ENCODE peak calls at places on chromosome 20, in six cellular contexts. Q, G, P, J, L and S are unnamed samples.

GRCh38 chr20:57749131-57749690 is 39.4 kb upstream of the PMEPA1 start:
- DNase-seq in G (no peak), J (no peak), L (no peak), Q (no peak), P (no peak), S (no peak)

GRCh38 chr20:10469599-10469998 is 34.5 kb downstream of the SLX4IP start:
- DNase-seq in J (peak), Q (peak), L (no peak), P (peak), G (peak), S (peak)

GRCh38 chr20:50136822-50137599 is 16.5 kb downstream of the PEDS1 start:
- DNase-seq in P (no peak), G (no peak), L (no peak), J (no peak), Q (no peak), S (no peak)

GRCh38 chr20:39885975-39886649 is 802.9 kb downstream of the MAFB start:
- DNase-seq in P (peak), Q (peak), G (no peak), L (no peak), J (peak), S (peak)

GRCh38 chr20:59039233-59039632 is 3.4 kb downstream of the PRELID3B start:
- DNase-seq in L (no peak), Q (no peak), G (no peak), P (no peak), J (no peak), S (no peak)

GRCh38 chr20:48586728-48587127 is 241.1 kb downstream of the PREX1 start:
- DNase-seq in P (no peak), Q (no peak), G (no peak), L (no peak), J (no peak), S (no peak)

GRCh38 chr20:26163890-26164289 is 467.2 kb upstream of the ZNF337 start:
- DNase-seq in P (no peak), J (no peak), Q (no peak), L (no peak), G (no peak), S (no peak)

GRCh38 chr20:53875452-53875851 is 194.9 kb downstream of the BCAS1 start:
- DNase-seq in P (no peak), Q (no peak), L (no peak), G (no peak), J (no peak), S (peak)

GRCh38 chr20:19735446-19735845 is 22.6 kb upstream of the RIN2 start:
- DNase-seq in P (no peak), L (peak), G (no peak), Q (peak), J (peak), S (no peak)

GRCh38 chr20:19376451-19376971 is 164.1 kb downstream of the SLC24A3 start:
- DNase-seq in P (no peak), J (no peak), L (no peak), Q (no peak), G (no peak), S (no peak)

GRCh38 chr20:47578543-47578942 is 76.9 kb downstream of the NCOA3 start:
- DNase-seq in Q (no peak), L (no peak), G (no peak), P (no peak), J (no peak), S (no peak)

GRCh38 chr20:35002426-35003210 is 47.0 kb downstream of the MYH7B start:
- DNase-seq in Q (no peak), G (no peak), P (no peak), L (no peak), J (no peak), S (no peak)

GRCh38 chr20:60283281-60283680 is 325.1 kb downstream of the CDH26 start:
- DNase-seq in P (no peak), L (no peak), G (no peak), J (no peak), Q (no peak), S (no peak)

GRCh38 chr20:54208492-54209044 is 681 bp downstream of the PFDN4 start:
- DNase-seq in J (peak), L (no peak), P (no peak), Q (peak), G (peak), S (peak)

GRCh38 chr20:16395366-16395765 is 177.9 kb downstream of the KIF16B start:
- DNase-seq in J (no peak), L (no peak), G (no peak), P (no peak), Q (no peak), S (no peak)

GRCh38 chr20:23136893-23137745 is 51.0 kb upstream of the CD93 start:
- DNase-seq in J (no peak), L (no peak), Q (no peak), P (no peak), G (peak), S (no peak)

GRCh38 chr20:38880952-38881735 is 45.1 kb upstream of the FAM83D start:
- DNase-seq in G (no peak), L (no peak), P (no peak), J (no peak), Q (no peak), S (no peak)

GRCh38 chr20:24049081-24049480 is 60.5 kb upstream of the GGTLC1 start:
- DNase-seq in P (no peak), G (no peak), L (no peak), Q (no peak), J (no peak), S (no peak)

GRCh38 chr20:57211949-57212889 is 54.2 kb downstream of the BMP7 start:
- DNase-seq in J (no peak), P (peak), L (no peak), G (no peak), Q (peak), S (no peak)

GRCh38 chr20:20837574-20838021 is 125.2 kb upstream of the RALGAPA2 start:
- DNase-seq in J (peak), Q (peak), P (no peak), G (peak), L (no peak), S (no peak)

GRCh38 chr20:11852801-11853200 is 64.9 kb upstream of the BTBD3 start:
- DNase-seq in Q (no peak), G (no peak), L (no peak), P (no peak), J (no peak), S (no peak)

GRCh38 chr20:37383229-37383989 is 37.5 kb downstream of the SRC start:
- DNase-seq in J (peak), Q (no peak), L (no peak), P (no peak), G (no peak), S (no peak)

GRCh38 chr20:11826334-11826733 is 91.4 kb upstream of the BTBD3 start:
- DNase-seq in J (no peak), G (no peak), L (no peak), Q (no peak), P (no peak), S (no peak)

GRCh38 chr20:21505810-21506530 is 7.9 kb downstream of the NKX2-2 start:
- DNase-seq in G (peak), J (peak), P (no peak), Q (no peak), L (no peak), S (peak)

GRCh38 chr20:40325006-40325563 is 364.0 kb downstream of the MAFB start:
- DNase-seq in J (no peak), L (no peak), P (no peak), Q (no peak), G (no peak), S (no peak)

GRCh38 chr20:1934578-1935573 is 39.7 kb downstream of the SIRPA start:
- DNase-seq in J (peak), Q (no peak), P (no peak), G (no peak), L (no peak), S (peak)

GRCh38 chr20:48776306-48776705 is 51.5 kb downstream of the PREX1 start:
- DNase-seq in Q (no peak), J (peak), L (no peak), P (no peak), G (no peak), S (no peak)

GRCh38 chr20:13525225-13525940 is 113.3 kb downstream of the TASP1 start:
- DNase-seq in P (no peak), Q (peak), L (no peak), J (no peak), G (no peak), S (no peak)
- TF ChIP-seq GABPA in P (no peak), Q (no peak), L (no peak), J (no peak), G (no peak), S (no peak)

GRCh38 chr20:32859961-32860360 is 1.2 kb downstream of the EFCAB8 start:
- DNase-seq in G (no peak), J (no peak), L (no peak), Q (no peak), P (no peak), S (no peak)

GRCh38 chr20:32855387-32855786 is 3.3 kb upstream of the EFCAB8 start:
- DNase-seq in L (no peak), Q (no peak), J (no peak), P (no peak), G (no peak), S (no peak)

GRCh38 chr20:32858873-32859372 is at the start of gene EFCAB8:
- DNase-seq in J (no peak), P (no peak), L (no peak), Q (no peak), G (peak), S (no peak)

GRCh38 chr20:32861446-32861845 is 2.7 kb downstream of the EFCAB8 start:
- DNase-seq in G (no peak), L (no peak), Q (no peak), J (no peak), P (no peak), S (no peak)

GRCh38 chr20:32858189-32858588 is 534 bp upstream of the EFCAB8 start:
- DNase-seq in L (no peak), J (no peak), G (no peak), Q (no peak), P (no peak), S (no peak)
- H3K27ac ChIP-seq in L (no peak), J (no peak), G (no peak), Q (no peak), P (no peak), S (no peak)

GRCh38 chr20:650281-650680 is 2.7 kb downstream of the SRXN1 start:
- DNase-seq in Q (no peak), P (no peak), J (no peak), L (no peak), G (no peak), S (no peak)

GRCh38 chr20:651713-652610 is 1.0 kb downstream of the SRXN1 start:
- DNase-seq in P (no peak), L (no peak), Q (no peak), J (no peak), G (peak), S (peak)

GRCh38 chr20:653110-653589 is at the start of gene SRXN1:
- DNase-seq in J (peak), P (peak), L (peak), G (peak), Q (peak), S (peak)

GRCh38 chr20:652611-653109 is 340 bp downstream of the SRXN1 start:
- DNase-seq in L (no peak), G (no peak), Q (no peak), J (no peak), P (no peak), S (no peak)

DNA sequence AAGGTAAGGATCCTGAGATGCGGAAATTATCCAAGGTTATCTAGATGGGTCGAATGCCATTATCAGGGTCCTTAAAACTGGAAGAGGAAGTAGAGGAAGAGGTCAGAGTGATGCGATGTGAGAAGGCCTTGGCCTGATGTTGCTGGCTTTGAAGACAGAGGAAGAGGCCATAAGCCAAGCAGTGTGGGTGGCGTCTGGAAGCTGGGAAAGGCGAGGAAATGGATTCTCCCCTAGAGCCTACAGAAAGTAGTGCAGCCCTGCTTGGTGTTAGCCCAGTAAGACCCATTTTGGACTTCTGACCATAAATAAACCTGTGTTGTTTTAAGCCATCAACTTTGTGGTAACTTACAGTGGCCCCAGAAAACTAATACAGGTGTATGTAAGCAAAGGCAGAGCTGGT is 2.0 kb downstream of the SRXN1 start:
- DNase-seq in J (no peak), P (no peak), G (no peak), L (no peak), Q (no peak), S (no peak)
- H3K4me3 ChIP-seq in J (no peak), P (no peak), G (no peak), L (no peak), Q (no peak), S (no peak)

GRCh38 chr20:63690001-63690897 is 6.2 kb upstream of the TNFRSF6B start:
- DNase-seq in J (no peak), Q (no peak), P (no peak), G (no peak), L (no peak), S (no peak)

GRCh38 chr20:63689046-63690000 is 7.1 kb upstream of the TNFRSF6B start:
- DNase-seq in J (no peak), L (no peak), Q (no peak), P (no peak), G (no peak), S (no peak)

GRCh38 chr20:63686492-63687321 is 9.7 kb upstream of the TNFRSF6B start:
- DNase-seq in Q (no peak), J (no peak), G (peak), P (no peak), L (no peak), S (no peak)

GRCh38 chr20:63687419-63688233 is 8.8 kb upstream of the TNFRSF6B start:
- DNase-seq in L (no peak), P (no peak), J (no peak), Q (no peak), G (no peak), S (no peak)

DNA sequence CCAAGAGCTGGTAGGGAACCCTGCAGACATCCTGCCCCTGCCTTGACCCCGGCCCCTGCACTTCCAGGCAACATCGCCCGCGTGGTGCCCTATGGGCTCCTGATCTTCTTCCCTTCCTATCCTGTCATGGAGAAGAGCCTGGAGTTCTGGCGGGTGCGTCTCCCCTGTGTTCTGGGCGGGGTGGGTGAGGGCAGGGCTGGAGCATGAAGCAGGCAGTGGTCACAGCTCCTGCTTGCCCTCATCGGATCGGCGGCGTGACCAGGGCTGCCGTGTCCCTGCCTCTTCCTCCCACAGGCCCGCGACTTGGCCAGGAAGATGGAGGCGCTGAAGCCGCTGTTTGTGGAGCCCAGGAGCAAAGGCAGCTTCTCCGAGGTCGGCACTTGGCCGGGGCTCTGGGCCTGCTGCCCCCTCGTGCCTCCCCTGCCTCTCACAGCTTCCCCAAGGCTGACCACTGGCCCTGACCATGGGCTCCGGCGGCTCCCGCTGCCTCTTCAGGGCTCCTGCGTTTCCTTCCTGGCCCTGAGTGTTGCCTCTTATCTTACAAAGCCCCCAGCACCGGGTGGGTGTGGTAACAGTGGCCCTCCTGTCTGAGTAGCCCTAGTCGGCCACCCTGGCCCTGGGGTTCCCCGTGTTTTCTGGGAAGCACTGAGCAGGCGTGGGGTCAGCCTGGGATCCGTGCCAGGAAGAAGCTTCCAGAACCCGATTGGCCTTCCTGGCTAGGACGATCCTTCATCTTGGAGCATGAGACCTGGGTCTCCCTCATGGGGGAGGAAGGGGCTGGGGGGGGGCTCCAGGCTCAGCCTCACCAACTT is 8.0 kb upstream of the TNFRSF6B start:
- DNase-seq in L (no peak), Q (no peak), J (no peak), G (peak), P (no peak), S (no peak)
- TF ChIP-seq GABPA in L (no peak), Q (no peak), J (no peak), G (no peak), P (no peak), S (no peak)

GRCh38 chr20:6709865-6710595 is 57.5 kb upstream of the BMP2 start:
- DNase-seq in G (no peak), Q (peak), J (no peak), P (no peak), L (no peak), S (no peak)
- H3K27ac ChIP-seq in G (no peak), Q (no peak), J (no peak), P (no peak), L (no peak), S (no peak)

DNA sequence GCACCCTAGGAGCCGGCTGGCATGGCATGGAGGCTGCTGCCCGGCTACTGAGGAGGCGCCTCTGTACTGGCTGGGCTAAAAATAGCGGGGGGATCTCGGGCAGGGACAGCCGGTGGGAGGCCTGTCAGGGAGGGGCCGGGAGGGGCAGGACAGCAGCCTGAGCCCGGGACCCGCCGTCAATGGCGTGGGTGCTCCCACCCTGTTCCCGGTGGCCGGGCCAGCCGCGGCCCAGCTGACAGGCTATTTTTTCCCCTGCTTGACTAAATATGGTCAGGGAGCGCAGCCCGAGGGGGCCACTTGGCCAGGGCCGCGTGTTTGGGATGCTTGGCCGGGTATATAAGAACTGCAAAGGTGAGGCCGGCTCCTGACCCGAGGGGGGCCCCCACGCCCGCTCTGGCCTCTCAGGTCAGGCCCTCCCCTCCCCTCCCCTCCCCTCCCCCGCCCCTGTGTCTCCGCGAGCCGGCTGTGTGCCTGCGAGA is 74.3 kb upstream of the GATA5 start:
- DNase-seq in J (no peak), P (no peak), L (no peak), G (no peak), Q (no peak), S (no peak)
- H3K4me3 ChIP-seq in J (no peak), P (peak), L (no peak), G (no peak), Q (no peak), S (no peak)

GRCh38 chr20:4869290-4870193 is 131.8 kb downstream of the SLC23A2 start:
- DNase-seq in J (no peak), G (no peak), L (no peak), P (no peak), Q (no peak), S (no peak)
- TF ChIP-seq GABPA in J (no peak), G (no peak), L (no peak), P (no peak), Q (no peak), S (no peak)

DNA sequence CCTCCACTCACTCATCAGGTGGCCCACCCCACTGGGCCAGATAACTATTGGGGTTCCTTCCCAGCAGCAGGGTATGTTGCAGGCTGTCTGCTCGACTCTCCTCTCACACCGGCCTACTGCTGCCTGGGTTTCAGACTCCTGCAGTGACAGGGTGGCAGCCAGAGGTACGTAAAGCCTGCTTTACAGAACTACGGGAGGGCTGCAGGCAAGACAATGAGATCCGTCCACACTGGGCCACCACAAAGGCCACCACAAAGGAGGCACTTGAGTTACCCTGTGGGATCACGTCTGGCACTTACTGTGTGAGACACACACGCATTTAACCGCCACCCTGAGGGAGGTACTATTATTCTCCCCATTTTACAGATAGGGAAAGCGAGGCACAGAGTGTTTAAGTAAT is 78.5 kb downstream of the NFATC2 start:
- DNase-seq in G (no peak), J (no peak), P (no peak), L (no peak), Q (no peak), S (no peak)
- H3K27ac ChIP-seq in G (no peak), J (no peak), P (no peak), L (no peak), Q (no peak), S (peak)

GRCh38 chr20:44218441-44218840 is 7.9 kb upstream of the OSER1 start:
- DNase-seq in J (no peak), G (no peak), Q (no peak), P (no peak), L (no peak), S (no peak)

GRCh38 chr20:44217342-44218092 is 6.9 kb upstream of the OSER1 start:
- DNase-seq in J (peak), Q (peak), G (peak), P (peak), L (no peak), S (no peak)

GRCh38 chr20:44221368-44221767 is 10.8 kb upstream of the OSER1 start:
- DNase-seq in L (no peak), Q (no peak), J (no peak), P (no peak), G (no peak), S (no peak)

GRCh38 chr20:44219791-44220190 is 9.2 kb upstream of the OSER1 start:
- DNase-seq in J (no peak), L (no peak), G (no peak), Q (no peak), P (no peak), S (no peak)

DNA sequence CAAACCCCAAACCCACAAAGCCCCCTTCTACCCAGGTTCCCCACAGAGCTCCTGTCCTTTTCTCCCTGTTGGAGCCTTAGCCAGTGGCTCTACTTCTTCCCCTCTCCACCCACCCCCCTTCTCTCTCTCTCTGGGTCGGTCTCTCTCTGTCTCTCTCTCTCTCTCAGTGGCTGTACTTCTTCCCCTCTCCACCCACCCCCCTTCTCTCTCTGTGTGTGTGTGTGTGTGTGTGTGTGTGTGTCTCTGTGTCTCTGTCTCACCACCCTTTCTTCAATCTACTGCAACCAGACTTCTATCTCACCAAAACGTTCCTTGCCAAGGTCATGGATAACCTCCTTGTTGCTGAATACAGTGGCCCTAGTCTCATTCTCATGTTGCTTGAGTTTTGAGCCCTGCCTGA is 8.7 kb upstream of the OSER1 start:
- DNase-seq in G (no peak), J (no peak), L (no peak), P (no peak), Q (no peak), S (no peak)
- H3K4me3 ChIP-seq in G (no peak), J (no peak), L (no peak), P (no peak), Q (no peak), S (no peak)